ENCODE peak calls at places on chromosomes 11 and 22, in five cellular contexts. Z, R, E, U and V are unnamed samples.

GRCh38 chr11:78993800-78994430 is 419.3 kb upstream of the NARS2 start:
- DNase-seq in Z (no peak), R (no peak), E (no peak), U (no peak), V (no peak)

GRCh38 chr22:19579880-19580279 is 55.7 kb upstream of the CLDN5 start:
- DNase-seq in Z (no peak), R (peak; percentile 41), E (no peak), U (no peak), V (peak; percentile 64)

GRCh38 chr11:93225642-93226041 is 27.9 kb upstream of the SLC36A4 start:
- DNase-seq in Z (peak; percentile 13), R (peak; percentile 52), E (no peak), U (peak; percentile 4), V (no peak)

GRCh38 chr11:129694966-129695365 is 120.7 kb upstream of the TMEM45B start:
- DNase-seq in Z (no peak), R (no peak), E (no peak), U (peak; percentile 13), V (no peak)

GRCh38 chr11:721347-721912 is 15.4 kb downstream of the EPS8L2 start:
- DNase-seq in Z (no peak), R (no peak), E (no peak), U (no peak), V (no peak)

GRCh38 chr11:115179647-115180046 is 324.6 kb downstream of the CADM1 start:
- DNase-seq in Z (no peak), R (no peak), E (no peak), U (no peak), V (no peak)

GRCh38 chr11:82732348-82732733 is 1.3 kb downstream of the FAM181B start:
- DNase-seq in Z (no peak), R (no peak), E (no peak), U (no peak), V (no peak)

GRCh38 chr11:33475999-33476398 is 218.8 kb downstream of the HIPK3 start:
- DNase-seq in Z (no peak), R (no peak), E (no peak), U (peak; percentile 69), V (no peak)

GRCh38 chr11:112012877-112013276 is 12.3 kb upstream of the DLAT start:
- DNase-seq in Z (no peak), R (no peak), E (no peak), U (peak; percentile 62), V (no peak)

GRCh38 chr11:2655834-2656622 is 43.8 kb downstream of the KCNQ1OT1 start:
- DNase-seq in Z (no peak), R (no peak), E (peak; percentile 0), U (peak; percentile 89), V (peak; percentile 15)

GRCh38 chr11:113271551-113272245 is 42.7 kb upstream of the TTC12 start:
- DNase-seq in Z (no peak), R (no peak), E (no peak), U (no peak), V (no peak)

GRCh38 chr11:134062255-134063030 is 6.4 kb upstream of the JAM3 start:
- DNase-seq in Z (no peak), R (no peak), E (no peak), U (peak; percentile 44), V (no peak)

GRCh38 chr22:46449974-46450745 is 87.3 kb downstream of the CELSR1 start:
- DNase-seq in Z (no peak), R (no peak), E (no peak), U (no peak), V (no peak)

GRCh38 chr22:31346255-31346732 is at the start of gene PATZ1:
- DNase-seq in Z (peak; percentile 56), R (peak; percentile 91), E (no peak), U (peak; percentile 75), V (peak; percentile 89)

GRCh38 chr11:35791088-35791958 is 128.7 kb downstream of the TRIM44 start:
- DNase-seq in Z (no peak), R (no peak), E (no peak), U (no peak), V (no peak)

GRCh38 chr22:46574438-46574992 is 37.1 kb upstream of the CELSR1 start:
- DNase-seq in Z (no peak), R (no peak), E (no peak), U (no peak), V (no peak)

GRCh38 chr22:37245740-37246139 is 1.7 kb upstream of the RAC2 start:
- DNase-seq in Z (no peak), R (no peak), E (no peak), U (no peak), V (no peak)

GRCh38 chr11:61170566-61170965 is 9.3 kb upstream of the VPS37C start:
- DNase-seq in Z (no peak), R (no peak), E (no peak), U (no peak), V (no peak)

GRCh38 chr11:129803533-129803932 is 12.1 kb upstream of the TMEM45B start:
- DNase-seq in Z (no peak), R (no peak), E (no peak), U (no peak), V (no peak)

GRCh38 chr11:133636686-133637085 is 104.4 kb upstream of the OPCML start:
- DNase-seq in Z (no peak), R (no peak), E (no peak), U (no peak), V (no peak)

GRCh38 chr11:66267039-66267378 is 1.4 kb upstream of the RAB1B start:
- DNase-seq in Z (no peak), R (no peak), E (no peak), U (no peak), V (no peak)

GRCh38 chr11:66268953-66269906 is 791 bp downstream of the RAB1B start:
- DNase-seq in Z (peak; percentile 61), R (peak; percentile 59), E (no peak), U (peak; percentile 47), V (peak; percentile 27)

GRCh38 chr11:66266378-66267038 is 1.9 kb upstream of the RAB1B start:
- DNase-seq in Z (no peak), R (no peak), E (no peak), U (no peak), V (no peak)

GRCh38 chr11:66268210-66268952 is at the start of gene RAB1B:
- DNase-seq in Z (peak; percentile 94), R (peak; percentile 100), E (peak; percentile 94), U (peak; percentile 96), V (peak; percentile 100)

GRCh38 chr11:66267379-66268209 is 845 bp upstream of the RAB1B start:
- DNase-seq in Z (peak; percentile 73), R (peak; percentile 89), E (no peak), U (peak; percentile 83), V (peak; percentile 93)
- TF ChIP-seq CTCF in Z (no peak), R (peak; percentile 3), E (peak; percentile 25), U (no peak), V (no peak)

DNA sequence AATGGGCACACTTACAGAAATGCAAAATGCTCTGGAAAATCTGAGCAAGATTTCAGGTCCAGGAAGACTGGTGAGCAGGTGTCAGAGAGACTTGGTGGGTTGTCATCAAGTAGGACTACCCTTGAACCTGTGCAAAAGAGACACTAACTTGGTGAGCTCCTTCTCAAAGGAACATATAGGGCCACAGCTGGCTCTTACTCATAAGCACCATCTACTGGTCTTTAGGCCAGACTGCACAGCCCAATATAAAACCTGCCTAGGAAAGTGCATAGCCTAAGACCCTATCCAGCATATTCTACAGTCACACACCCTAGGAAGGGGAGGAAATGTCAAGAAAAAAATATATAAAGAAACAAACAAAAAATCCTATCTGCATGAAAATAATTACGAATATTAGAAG is 18.2 kb upstream of the OR10W1 start:
- DNase-seq in Z (peak; percentile 7), R (peak; percentile 56), E (no peak), U (peak; percentile 37), V (peak; percentile 9)
- TF ChIP-seq CTCF in Z (peak; percentile 20), R (peak; percentile 85), E (peak; percentile 75), U (peak; percentile 41), V (no peak)

DNA sequence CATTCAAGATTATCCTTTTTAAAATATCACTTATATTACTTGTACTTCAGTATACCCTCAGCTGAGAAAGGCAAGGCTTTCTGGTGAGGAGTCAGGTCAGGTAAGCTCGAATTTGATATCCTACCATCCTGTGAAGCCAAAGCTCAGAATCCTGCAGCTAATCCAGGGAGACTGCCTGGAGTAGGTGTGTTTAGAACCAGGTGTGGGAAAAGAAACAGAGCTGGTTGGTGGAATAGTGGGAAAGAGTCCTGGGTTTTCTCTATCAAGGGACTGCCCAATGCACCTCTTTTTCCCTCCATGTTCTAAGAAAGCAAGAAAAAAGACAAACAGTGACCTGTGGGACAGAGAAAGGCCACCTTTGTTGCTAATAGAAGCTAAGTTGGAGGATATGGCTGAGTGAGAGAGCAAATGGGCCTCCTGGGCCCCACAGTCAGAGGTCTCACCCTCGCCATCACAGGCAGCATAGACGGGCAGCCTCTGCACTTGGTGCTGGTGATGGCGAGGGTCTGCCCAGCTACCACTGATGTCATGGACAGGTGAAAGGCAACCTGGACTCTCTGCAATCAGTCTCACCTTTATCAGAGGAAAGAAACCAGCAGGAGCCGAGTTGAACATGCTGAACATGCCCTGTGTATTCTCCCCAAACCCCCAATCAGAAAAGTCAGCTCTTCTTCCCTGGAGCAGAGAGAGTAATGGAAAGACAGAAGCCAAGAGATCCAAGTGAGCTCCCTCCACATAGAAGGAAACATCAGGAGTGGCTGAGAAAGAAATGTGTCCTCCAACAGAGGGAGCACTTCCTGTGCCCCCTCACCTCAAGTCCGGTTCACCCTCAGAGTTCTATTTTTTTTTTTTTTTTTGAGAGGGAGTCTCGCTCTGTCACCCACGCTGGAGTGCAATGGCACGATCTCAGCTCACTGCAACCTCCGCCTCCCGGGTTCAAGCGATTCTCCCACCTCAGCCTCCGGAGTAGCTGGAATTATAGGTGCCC is 491.3 kb downstream of the BUD13 start:
- DNase-seq in Z (no peak), R (no peak), E (no peak), U (no peak), V (no peak)
- TF ChIP-seq CTCF in Z (no peak), R (no peak), E (no peak), U (no peak), V (no peak)

GRCh38 chr11:87820026-87820425 is 355.2 kb downstream of the RAB38 start:
- DNase-seq in Z (no peak), R (no peak), E (no peak), U (peak; percentile 37), V (no peak)

GRCh38 chr11:87819141-87819540 is 356.1 kb downstream of the RAB38 start:
- DNase-seq in Z (no peak), R (no peak), E (peak; percentile 59), U (peak; percentile 61), V (no peak)
- TF ChIP-seq CTCF in Z (no peak), R (no peak), E (no peak), U (no peak), V (no peak)

GRCh38 chr22:50192056-50192824 is 6.5 kb downstream of the TRABD start:
- DNase-seq in Z (no peak), R (peak; percentile 77), E (no peak), U (no peak), V (no peak)

GRCh38 chr22:50189849-50190181 is 4.1 kb downstream of the TRABD start:
- DNase-seq in Z (no peak), R (no peak), E (no peak), U (no peak), V (no peak)

GRCh38 chr22:50189184-50189848 is 3.6 kb downstream of the TRABD start:
- DNase-seq in Z (no peak), R (no peak), E (no peak), U (no peak), V (no peak)

GRCh38 chr22:50191041-50191740 is 5.5 kb downstream of the TRABD start:
- DNase-seq in Z (no peak), R (peak; percentile 90), E (no peak), U (no peak), V (peak; percentile 94)

GRCh38 chr22:50190182-50190951 is 4.7 kb downstream of the TRABD start:
- DNase-seq in Z (peak; percentile 68), R (peak; percentile 91), E (no peak), U (peak; percentile 55), V (peak; percentile 90)
- TF ChIP-seq CTCF in Z (peak; percentile 36), R (peak; percentile 24), E (peak; percentile 74), U (peak; percentile 42), V (peak; percentile 44)